ENCODE peak calls at places on chromosomes 12 and 14, in seven cellular contexts. V, M, G, F, X, R and A are unnamed samples.

GRCh38 chr12:19397534-19397933 is 41.8 kb upstream of the AEBP2 start:
- DNase-seq in V (no peak), M (no peak), G (no peak), F (peak; percentile 26), X (no peak), R (no peak), A (no peak)

GRCh38 chr14:55711171-55711811 is 131.3 kb downstream of the KTN1 start:
- DNase-seq in V (no peak), M (no peak), G (no peak), F (no peak), X (no peak), R (no peak), A (no peak)

GRCh38 chr14:60222820-60223219 is 26.2 kb upstream of the PPM1A start:
- DNase-seq in V (peak; percentile 79), M (no peak), G (peak; percentile 71), F (no peak), X (no peak), R (no peak), A (no peak)

GRCh38 chr12:131280426-131280825 is 326.7 kb downstream of the ADGRD1 start:
- DNase-seq in V (peak; percentile 20), M (no peak), G (no peak), F (peak; percentile 60), X (no peak), R (peak; percentile 6), A (no peak)

GRCh38 chr12:123780956-123781355 is 18.9 kb downstream of the DNAH10 start:
- DNase-seq in V (no peak), M (no peak), G (no peak), F (no peak), X (no peak), R (no peak), A (no peak)

GRCh38 chr14:49892301-49892635 is 614 bp upstream of the ARF6 start:
- DNase-seq in V (peak; percentile 57), M (peak; percentile 68), G (peak; percentile 71), F (no peak), X (peak; percentile 44), R (peak; percentile 74), A (peak; percentile 50)

GRCh38 chr14:33897878-33898535 is 52.9 kb downstream of the EGLN3 start:
- DNase-seq in V (no peak), M (no peak), G (no peak), F (no peak), X (no peak), R (no peak), A (no peak)

GRCh38 chr12:32240210-32240609 is 133.6 kb downstream of the BICD1 start:
- DNase-seq in V (no peak), M (no peak), G (no peak), F (no peak), X (no peak), R (no peak), A (no peak)

GRCh38 chr14:21894003-21894897 is 220.6 kb upstream of the OR4E1 start:
- DNase-seq in V (peak; percentile 38), M (no peak), G (no peak), F (no peak), X (peak; percentile 54), R (no peak), A (peak; percentile 61)

GRCh38 chr14:82724296-82724695 is 1190.6 kb upstream of the SEL1L start:
- DNase-seq in V (no peak), M (no peak), G (no peak), F (no peak), X (no peak), R (no peak), A (no peak)

GRCh38 chr12:110253176-110253575 is 27.9 kb upstream of the ATP2A2 start:
- DNase-seq in V (peak; percentile 70), M (peak; percentile 17), G (peak; percentile 80), F (no peak), X (no peak), R (peak; percentile 54), A (no peak)

GRCh38 chr12:38370311-38370710 is 53.7 kb downstream of the ALG10B start:
- DNase-seq in V (no peak), M (no peak), G (no peak), F (no peak), X (no peak), R (no peak), A (no peak)

GRCh38 chr12:34210183-34210582 is 187.9 kb downstream of the ALG10 start:
- DNase-seq in V (no peak), M (no peak), G (no peak), F (no peak), X (no peak), R (no peak), A (no peak)

GRCh38 chr12:130705174-130705880 is 10.8 kb downstream of the RIMBP2 start:
- DNase-seq in V (no peak), M (no peak), G (no peak), F (peak; percentile 32), X (no peak), R (no peak), A (no peak)

GRCh38 chr12:110721570-110721969 is 21.1 kb downstream of the PPP1CC start:
- DNase-seq in V (no peak), M (no peak), G (no peak), F (no peak), X (no peak), R (no peak), A (no peak)

GRCh38 chr12:32471601-32472001 is 72.2 kb downstream of the FGD4 start:
- DNase-seq in V (no peak), M (no peak), G (no peak), F (no peak), X (no peak), R (no peak), A (no peak)

GRCh38 chr12:70052931-70053497 is 190.2 kb upstream of the CNOT2 start:
- DNase-seq in V (peak; percentile 42), M (peak; percentile 68), G (peak; percentile 13), F (no peak), X (no peak), R (peak; percentile 20), A (no peak)

GRCh38 chr12:63918788-63919300 is 74.3 kb downstream of the SRGAP1 start:
- DNase-seq in V (no peak), M (no peak), G (no peak), F (no peak), X (no peak), R (no peak), A (no peak)

GRCh38 chr12:84276215-84276614 is 636.4 kb downstream of the SLC6A15 start:
- DNase-seq in V (no peak), M (no peak), G (no peak), F (no peak), X (no peak), R (no peak), A (no peak)

GRCh38 chr14:51304956-51305355 is 64.9 kb downstream of the TMX1 start:
- DNase-seq in V (no peak), M (no peak), G (no peak), F (no peak), X (no peak), R (no peak), A (no peak)

GRCh38 chr12:76080017-76080728 is 4.3 kb downstream of the NAP1L1 start:
- DNase-seq in V (no peak), M (no peak), G (no peak), F (no peak), X (no peak), R (no peak), A (no peak)

GRCh38 chr12:76083246-76083735 is 1.2 kb downstream of the NAP1L1 start:
- DNase-seq in V (no peak), M (no peak), G (no peak), F (no peak), X (no peak), R (no peak), A (no peak)

GRCh38 chr12:76081909-76082308 is 2.6 kb downstream of the NAP1L1 start:
- DNase-seq in V (no peak), M (no peak), G (no peak), F (no peak), X (no peak), R (no peak), A (no peak)

GRCh38 chr12:76078748-76079147 is 5.7 kb downstream of the NAP1L1 start:
- DNase-seq in V (no peak), M (no peak), G (no peak), F (no peak), X (no peak), R (no peak), A (no peak)

DNA sequence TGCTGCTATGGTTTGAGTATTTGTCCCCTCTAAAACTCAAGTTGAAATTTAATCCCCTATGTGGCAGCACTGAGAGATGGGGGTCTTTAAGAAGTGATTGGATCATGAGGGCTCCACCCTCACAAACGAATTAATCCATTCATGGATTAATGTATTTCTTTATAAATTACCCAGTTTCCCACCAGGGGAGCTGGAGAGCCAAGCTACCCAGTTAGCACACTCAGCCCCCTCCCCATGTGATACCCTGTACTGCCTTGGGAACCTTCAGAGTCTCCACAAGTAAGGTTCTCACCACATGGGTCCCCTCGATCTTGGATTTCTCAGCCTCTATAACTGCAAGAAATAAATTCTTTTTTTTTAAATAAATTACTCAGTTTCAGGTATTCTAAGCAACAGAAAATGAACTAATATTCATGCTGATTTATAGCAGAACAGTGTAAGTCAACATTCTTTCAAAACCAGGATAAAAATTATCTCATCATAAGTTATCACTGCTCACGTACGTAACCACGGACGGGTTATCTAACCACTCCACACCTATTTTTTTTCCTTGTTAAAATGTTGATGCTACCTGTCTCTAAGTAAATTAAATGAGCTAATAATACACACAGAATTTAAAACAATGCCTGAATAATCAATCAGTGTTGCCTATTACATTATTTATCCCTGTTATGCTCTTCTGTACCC is 3.6 kb downstream of the NAP1L1 start:
- DNase-seq in V (no peak), M (no peak), G (no peak), F (no peak), X (no peak), R (no peak), A (no peak)
- TF ChIP-seq CTCF in V (no peak), M (no peak), G (no peak), F (no peak), X (peak; percentile 17), R (no peak), A (no peak)

GRCh38 chr12:91074068-91074819 is 16.4 kb upstream of the KERA start:
- DNase-seq in V (no peak), M (no peak), G (no peak), F (no peak), X (no peak), R (no peak), A (no peak)
- H3K27ac ChIP-seq in V (no peak overlapping the region), M (peak overlapping the region; percentile 35), G (peak overlapping the region; percentile 38), F (no peak overlapping the region), X (no peak overlapping the region), R (no peak overlapping the region), A (no peak overlapping the region)

DNA sequence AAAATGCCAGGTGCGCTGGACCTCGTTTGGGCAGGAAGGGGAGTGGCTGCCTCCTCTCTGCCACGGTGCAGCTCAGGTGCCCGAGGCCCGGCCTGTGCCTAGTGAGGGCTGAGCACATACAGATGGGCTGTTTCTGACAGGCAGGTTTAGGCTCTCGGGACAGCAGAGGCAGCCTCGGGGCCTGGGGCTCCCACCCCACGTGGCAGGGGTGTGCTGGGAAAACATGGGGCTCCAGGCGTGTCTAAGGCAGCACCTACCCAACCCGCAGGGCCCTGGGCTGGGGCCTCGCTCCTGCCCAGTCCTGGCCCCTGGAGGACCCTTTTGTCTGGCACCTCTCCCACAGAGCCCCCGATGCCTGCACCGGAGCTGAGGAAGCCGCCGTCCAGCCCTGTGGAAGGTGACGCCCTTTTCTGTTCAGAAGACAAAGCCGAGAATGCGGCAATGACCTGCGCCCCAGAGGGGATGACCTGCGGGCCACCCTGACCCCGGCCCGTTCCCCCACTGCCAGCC is 76.4 kb upstream of the GALNT9 start:
- DNase-seq in V (no peak), M (no peak), G (no peak), F (no peak), X (no peak), R (no peak), A (no peak)
- H3K27me3 ChIP-seq in V (no peaks in the 10 kb centered on the region), M (peaks cover 76% of the 10 kb centered on the region), G (peaks cover 88% of the 10 kb centered on the region), F (peaks cover 93% of the 10 kb centered on the region), X (peaks cover 3% of the 10 kb centered on the region), R (no peaks in the 10 kb centered on the region), A (peaks cover 21% of the 10 kb centered on the region)

GRCh38 chr14:71511152-71511551 is 421.1 kb upstream of the RGS6 start:
- DNase-seq in V (no peak), M (no peak), G (no peak), F (no peak), X (no peak), R (no peak), A (no peak)

GRCh38 chr14:71507681-71508080 is 424.5 kb upstream of the RGS6 start:
- DNase-seq in V (no peak), M (no peak), G (no peak), F (no peak), X (no peak), R (no peak), A (no peak)
- TF ChIP-seq CTCF in V (no peak), M (no peak), G (no peak), F (no peak), X (no peak), R (no peak), A (no peak)